ENCODE peak calls at places on chromosomes 2 and 18, in nine cellular contexts. C is hepatocyte, T is H1, J is fibroblast of lung, G is K562, S is HepG2, Q is GM23248, Z is astrocyte, R is HCT116. P is an unnamed sample.

GRCh38 chr2:157355618-157356017 is 30.0 kb upstream of the ERMN start:
- DNase-seq in C (no peak), T (no peak), J (peak; percentile 3), G (no peak), S (no peak), Q (peak; percentile 49), Z (no peak), R (peak; percentile 3), P (peak; percentile 28)

GRCh38 chr2:138421971-138422335 is 79.6 kb upstream of the SPOPL start:
- DNase-seq in C (peak; percentile 21), T (no peak), J (peak; percentile 68), G (no peak), S (no peak), Q (peak; percentile 82), Z (peak; percentile 87), R (peak; percentile 55), P (no peak)

GRCh38 chr18:67318651-67319050 is 197.9 kb downstream of the DSEL start:
- DNase-seq in C (no peak), T (no peak), J (peak; percentile 9), G (no peak), S (no peak), Q (peak; percentile 63), Z (peak; percentile 20), R (no peak), P (no peak)

GRCh38 chr2:118986733-118987132 is 44.7 kb downstream of the MARCO start:
- DNase-seq in C (no peak), T (no peak), J (no peak), G (no peak), S (no peak), Q (no peak), Z (no peak), R (no peak), P (no peak)

GRCh38 chr2:128727914-128728313 is 409.2 kb upstream of the HS6ST1 start:
- DNase-seq in C (no peak), T (no peak), J (peak; percentile 96), G (no peak), S (no peak), Q (peak; percentile 95), Z (peak; percentile 95), R (no peak), P (no peak)

GRCh38 chr2:239164281-239164871 is 236.4 kb downstream of the HDAC4 start:
- DNase-seq in C (no peak), T (no peak), J (no peak), G (no peak), S (no peak), Q (no peak), Z (no peak), R (no peak), P (no peak)

GRCh38 chr2:147500819-147501395 is 343.9 kb upstream of the ACVR2A start:
- DNase-seq in C (no peak), T (no peak), J (no peak), G (no peak), S (no peak), Q (no peak), Z (no peak), R (no peak), P (no peak)

GRCh38 chr2:191839918-191840804 is 6.7 kb downstream of the CAVIN2 start:
- DNase-seq in C (no peak), T (no peak), J (no peak), G (peak; percentile 12), S (no peak), Q (no peak), Z (no peak), R (no peak), P (peak; percentile 23)

GRCh38 chr18:48688961-48689360 is 150.1 kb downstream of the CTIF start:
- DNase-seq in C (no peak), T (no peak), J (no peak), G (no peak), S (no peak), Q (no peak), Z (no peak), R (no peak), P (no peak)

GRCh38 chr2:239912938-239913631 is 112.1 kb downstream of the NDUFA10 start:
- DNase-seq in C (no peak), T (peak; percentile 33), J (no peak), G (no peak), S (no peak), Q (no peak), Z (no peak), R (no peak), P (no peak)

GRCh38 chr2:181393472-181393871 is 63.7 kb upstream of the ITGA4 start:
- DNase-seq in C (no peak), T (no peak), J (peak; percentile 60), G (no peak), S (peak; percentile 18), Q (peak; percentile 82), Z (peak; percentile 71), R (peak; percentile 1), P (no peak)

GRCh38 chr2:162840598-162841246 is 2.2 kb upstream of the KCNH7 start:
- DNase-seq in C (peak; percentile 90), T (peak; percentile 81), J (peak; percentile 43), G (peak; percentile 28), S (peak; percentile 70), Q (peak; percentile 62), Z (peak; percentile 72), R (peak; percentile 18), P (peak; percentile 94)

DNA sequence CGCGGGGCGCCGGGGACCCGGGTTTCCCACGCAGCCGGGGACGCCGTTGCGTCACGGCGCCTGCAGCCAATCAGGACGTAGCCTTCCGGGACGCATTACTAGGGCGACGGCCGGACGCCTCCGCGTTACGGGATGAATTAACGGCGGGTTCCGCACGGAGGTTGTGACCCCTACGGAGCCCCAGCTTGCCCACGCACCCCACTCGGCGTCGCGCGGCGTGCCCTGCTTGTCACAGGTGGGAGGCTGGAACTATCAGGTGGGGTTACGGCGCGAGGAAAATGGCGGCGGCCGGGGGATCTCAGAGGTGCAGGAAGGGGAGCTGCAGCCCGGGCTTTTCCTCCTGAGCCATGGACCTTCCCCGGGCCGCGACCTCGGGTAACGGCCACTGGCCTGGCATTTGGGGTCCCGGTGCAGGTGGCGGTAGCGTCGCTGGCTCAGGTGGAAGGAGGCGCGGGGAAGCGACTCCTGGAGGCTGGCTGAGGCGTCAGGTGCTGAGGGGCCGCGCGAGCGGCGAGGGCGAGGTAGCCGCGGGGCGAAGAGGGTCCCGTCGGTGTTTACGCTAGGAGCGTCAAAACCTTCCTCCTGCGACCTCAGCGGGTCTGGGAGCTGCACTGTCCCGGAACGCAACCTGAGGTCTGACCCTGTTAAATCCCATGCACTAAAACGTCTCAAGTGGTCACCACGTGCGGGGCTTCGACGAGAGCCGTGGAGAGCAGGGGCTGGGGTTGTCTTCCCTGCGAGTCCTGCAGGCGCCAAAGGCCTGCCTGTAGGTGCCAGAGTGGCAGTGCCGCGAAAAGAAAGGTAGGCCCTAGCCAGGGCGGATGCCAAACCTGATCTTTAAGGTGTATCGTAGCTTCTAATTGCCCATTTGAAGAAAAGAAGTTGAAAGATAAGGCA is at the start of gene LCLAT1:
- DNase-seq in C (peak; percentile 86), T (peak; percentile 90), J (peak; percentile 77), G (peak; percentile 94), S (peak; percentile 59), Q (peak; percentile 93), Z (peak; percentile 52), R (peak; percentile 37), P (peak; percentile 79)
- TF ChIP-seq EZH2 in C (no peak), T (peak; percentile 6), J (no peak), G (no peak), S (no peak), Q (no peak), Z (no peak), R (no peak), P (no peak)

GRCh38 chr18:10450986-10451385 is 3.4 kb upstream of the APCDD1 start:
- DNase-seq in C (no peak), T (no peak), J (no peak), G (no peak), S (no peak), Q (no peak), Z (no peak), R (no peak), P (no peak)
- TF ChIP-seq EZH2 in C (no peak), T (no peak), J (no peak), G (no peak), S (no peak), Q (no peak), Z (no peak), R (no peak), P (no peak)

GRCh38 chr18:906416-907170 is 1.9 kb downstream of the ADCYAP1 start:
- DNase-seq in C (peak; percentile 41), T (peak; percentile 85), J (no peak), G (no peak), S (no peak), Q (peak; percentile 3), Z (no peak), R (no peak), P (peak; percentile 91)
- TF ChIP-seq EZH2 in C (peak; percentile 89), T (peak; percentile 53), J (peak; percentile 83), G (no peak), S (no peak), Q (peak; percentile 79), Z (peak; percentile 64), R (no peak), P (peak; percentile 88)

GRCh38 chr2:88283886-88284511 is 113.9 kb downstream of the THNSL2 start:
- DNase-seq in C (no peak), T (peak; percentile 47), J (no peak), G (no peak), S (no peak), Q (no peak), Z (no peak), R (no peak), P (peak; percentile 34)
- TF ChIP-seq EZH2 in C (no peak), T (no peak), J (no peak), G (no peak), S (no peak), Q (no peak), Z (no peak), R (no peak), P (no peak)

DNA sequence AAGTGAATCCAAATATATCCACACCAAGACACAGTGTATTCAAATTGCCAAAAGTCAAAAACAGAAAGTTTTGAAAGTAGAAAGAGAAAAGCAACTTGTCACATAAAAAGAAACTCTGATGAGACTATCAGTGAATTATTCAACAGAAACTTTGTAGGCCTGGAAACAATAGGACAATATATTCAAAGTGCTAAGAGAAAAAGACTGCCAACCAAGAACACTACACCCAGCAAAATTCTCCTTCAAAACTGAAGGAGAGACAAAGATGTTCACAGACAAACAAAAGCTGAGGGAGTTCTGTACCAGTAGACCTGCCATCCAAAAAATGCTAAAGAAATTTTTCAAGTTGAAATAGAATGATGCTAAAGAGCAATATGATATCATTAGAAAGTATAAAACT is 69.6 kb downstream of the GYPC start:
- DNase-seq in C (no peak), T (no peak), J (no peak), G (no peak), S (no peak), Q (no peak), Z (no peak), R (no peak), P (no peak)
- TF ChIP-seq EZH2 in C (no peak), T (no peak), J (no peak), G (no peak), S (no peak), Q (no peak), Z (no peak), R (no peak), P (no peak)

P was measured in GM23338.